ENCODE peak calls at places on chromosomes 1 and 21, in seven cellular contexts. One of them, this sample, is unnamed.

GRCh38 chr1:93692451-93692861 is 10.8 kb upstream of the BCAR3 start:
- DNase-seq in trophoblast cell: no peak
- DNase-seq in H9: no peak
- DNase-seq in H1: no peak
- DNase-seq in mesenchymal stem cell: no peak
- DNase-seq in IMR-90: peak; percentile 53
- DNase-seq in neuronal stem cell: no peak
- DNase-seq in this sample: no peak

GRCh38 chr1:39508857-39509305 is 17.4 kb downstream of the BMP8A start:
- DNase-seq in IMR-90: no peak
- DNase-seq in H1: no peak
- DNase-seq in H9: no peak
- DNase-seq in trophoblast cell: no peak
- DNase-seq in neuronal stem cell: no peak
- DNase-seq in mesenchymal stem cell: no peak
- DNase-seq in this sample: no peak

GRCh38 chr1:202186327-202186726 is 7.3 kb upstream of the LGR6 start:
- DNase-seq in trophoblast cell: no peak
- DNase-seq in mesenchymal stem cell: no peak
- DNase-seq in neuronal stem cell: no peak
- DNase-seq in IMR-90: no peak
- DNase-seq in H1: no peak
- DNase-seq in H9: no peak
- DNase-seq in this sample: no peak

GRCh38 chr1:63512584-63512983 is 10.4 kb downstream of the ITGB3BP start:
- DNase-seq in H9: no peak
- DNase-seq in neuronal stem cell: no peak
- DNase-seq in IMR-90: no peak
- DNase-seq in trophoblast cell: no peak
- DNase-seq in H1: no peak
- DNase-seq in mesenchymal stem cell: no peak
- DNase-seq in this sample: no peak

GRCh38 chr1:39973503-39974135 is 18.7 kb downstream of the MFSD2A start:
- DNase-seq in mesenchymal stem cell: peak; percentile 61
- DNase-seq in H9: peak; percentile 82
- DNase-seq in IMR-90: peak; percentile 56
- DNase-seq in H1: peak; percentile 38
- DNase-seq in neuronal stem cell: peak; percentile 75
- DNase-seq in trophoblast cell: peak; percentile 82
- DNase-seq in this sample: peak; percentile 79

GRCh38 chr1:40636777-40637176 is 28.7 kb downstream of the RIMS3 start:
- DNase-seq in IMR-90: no peak
- DNase-seq in neuronal stem cell: no peak
- DNase-seq in mesenchymal stem cell: no peak
- DNase-seq in H1: no peak
- DNase-seq in H9: no peak
- DNase-seq in trophoblast cell: no peak
- DNase-seq in this sample: no peak

GRCh38 chr1:6185151-6185550 is 5.0 kb upstream of the CHD5 start:
- DNase-seq in H9: no peak
- DNase-seq in neuronal stem cell: no peak
- DNase-seq in trophoblast cell: peak; percentile 20
- DNase-seq in IMR-90: peak; percentile 82
- DNase-seq in mesenchymal stem cell: peak; percentile 21
- DNase-seq in H1: no peak
- DNase-seq in this sample: peak; percentile 57

GRCh38 chr1:234212764-234213406 is 160.4 kb upstream of the COA6 start:
- DNase-seq in mesenchymal stem cell: no peak
- DNase-seq in neuronal stem cell: no peak
- DNase-seq in IMR-90: peak; percentile 26
- DNase-seq in H9: peak; percentile 70
- DNase-seq in trophoblast cell: peak; percentile 29
- DNase-seq in H1: no peak
- DNase-seq in this sample: peak; percentile 89

GRCh38 chr1:7120863-7121621 is 335.8 kb downstream of the CAMTA1 start:
- DNase-seq in neuronal stem cell: no peak
- DNase-seq in H9: no peak
- DNase-seq in mesenchymal stem cell: no peak
- DNase-seq in H1: no peak
- DNase-seq in trophoblast cell: no peak
- DNase-seq in IMR-90: no peak
- DNase-seq in this sample: peak; percentile 29

GRCh38 chr21:44920694-44921604 is at the start of gene ITGB2:
- DNase-seq in trophoblast cell: no peak
- DNase-seq in neuronal stem cell: no peak
- DNase-seq in H9: no peak
- DNase-seq in mesenchymal stem cell: no peak
- DNase-seq in H1: no peak
- DNase-seq in IMR-90: no peak
- DNase-seq in this sample: no peak

GRCh38 chr1:100249155-100249536 is 488 bp downstream of the DBT start:
- DNase-seq in IMR-90: no peak
- DNase-seq in trophoblast cell: no peak
- DNase-seq in neuronal stem cell: no peak
- DNase-seq in H9: no peak
- DNase-seq in mesenchymal stem cell: peak; percentile 6
- DNase-seq in H1: no peak
- DNase-seq in this sample: no peak

GRCh38 chr1:53550201-53550741 is 91.1 kb downstream of the DMRTB1 start:
- DNase-seq in H9: no peak
- DNase-seq in H1: no peak
- DNase-seq in neuronal stem cell: no peak
- DNase-seq in IMR-90: peak; percentile 51
- DNase-seq in mesenchymal stem cell: peak; percentile 61
- DNase-seq in trophoblast cell: no peak
- DNase-seq in this sample: no peak

GRCh38 chr1:232137066-232137465 is 492.9 kb downstream of the SIPA1L2 start:
- DNase-seq in trophoblast cell: no peak
- DNase-seq in IMR-90: no peak
- DNase-seq in H9: no peak
- DNase-seq in H1: no peak
- DNase-seq in mesenchymal stem cell: no peak
- DNase-seq in neuronal stem cell: no peak
- DNase-seq in this sample: no peak

GRCh38 chr1:84742653-84743052 is 52.4 kb upstream of the SSX2IP start:
- DNase-seq in H1: no peak
- DNase-seq in IMR-90: peak; percentile 18
- DNase-seq in neuronal stem cell: no peak
- DNase-seq in H9: no peak
- DNase-seq in mesenchymal stem cell: no peak
- DNase-seq in trophoblast cell: no peak
- DNase-seq in this sample: no peak

GRCh38 chr1:47225430-47226100 is 6.5 kb downstream of the TAL1 start:
- DNase-seq in trophoblast cell: no peak
- DNase-seq in H1: no peak
- DNase-seq in IMR-90: no peak
- DNase-seq in H9: no peak
- DNase-seq in neuronal stem cell: no peak
- DNase-seq in mesenchymal stem cell: no peak
- DNase-seq in this sample: no peak

GRCh38 chr1:77489910-77490309 is 192.5 kb downstream of the ZZZ3 start:
- DNase-seq in H9: no peak
- DNase-seq in neuronal stem cell: peak; percentile 6
- DNase-seq in IMR-90: peak; percentile 24
- DNase-seq in trophoblast cell: no peak
- DNase-seq in mesenchymal stem cell: peak; percentile 74
- DNase-seq in H1: no peak
- DNase-seq in this sample: peak; percentile 26

GRCh38 chr21:43361127-43361492 is 65.8 kb downstream of the SIK1 start:
- DNase-seq in trophoblast cell: peak; percentile 94
- DNase-seq in H9: no peak
- DNase-seq in mesenchymal stem cell: no peak
- DNase-seq in IMR-90: peak; percentile 63
- DNase-seq in neuronal stem cell: no peak
- DNase-seq in H1: no peak
- DNase-seq in this sample: peak; percentile 55

GRCh38 chr21:31974454-31974985 is 101.7 kb downstream of the HUNK start:
- DNase-seq in mesenchymal stem cell: no peak
- DNase-seq in IMR-90: no peak
- DNase-seq in trophoblast cell: no peak
- DNase-seq in neuronal stem cell: no peak
- DNase-seq in H9: peak; percentile 34
- DNase-seq in H1: no peak
- DNase-seq in this sample: peak; percentile 9

GRCh38 chr1:99748419-99748818 is 18.0 kb downstream of the FRRS1 start:
- DNase-seq in H1: no peak
- DNase-seq in IMR-90: peak; percentile 32
- DNase-seq in H9: no peak
- DNase-seq in neuronal stem cell: no peak
- DNase-seq in trophoblast cell: no peak
- DNase-seq in mesenchymal stem cell: no peak
- DNase-seq in this sample: no peak

DNA sequence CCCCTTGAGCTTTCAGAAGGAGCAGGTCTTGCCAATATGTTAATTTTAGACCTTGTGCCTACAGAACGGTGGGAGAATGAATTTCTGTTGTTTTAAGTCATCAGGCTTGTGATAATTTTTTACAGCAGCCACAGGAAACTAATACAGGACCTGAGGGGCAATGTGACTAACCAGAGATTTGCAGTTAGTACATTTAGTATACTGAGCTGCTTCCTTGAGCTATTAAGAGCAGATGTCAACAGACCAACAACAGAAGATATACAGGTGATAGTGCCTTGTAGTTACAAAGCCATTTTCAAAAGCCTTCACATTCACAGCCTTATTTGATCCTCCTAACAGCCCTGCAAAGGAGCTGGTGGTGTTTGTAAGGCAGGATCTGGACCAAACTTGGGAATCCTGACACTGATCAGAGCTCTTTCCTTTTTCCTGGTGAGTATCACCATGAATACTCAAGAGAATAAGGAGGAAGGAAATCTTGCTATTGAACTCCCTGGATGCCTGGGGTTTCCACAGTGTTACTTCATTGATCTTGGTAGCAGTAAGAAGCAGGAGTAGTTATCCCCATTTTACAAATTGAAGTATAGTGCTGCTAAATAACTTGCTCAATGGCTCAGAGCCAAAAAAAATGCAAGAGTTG is 4.7 kb upstream of the SLAMF1 start:
- DNase-seq in neuronal stem cell: no peak
- DNase-seq in H9: no peak
- DNase-seq in mesenchymal stem cell: no peak
- DNase-seq in H1: no peak
- DNase-seq in trophoblast cell: no peak
- DNase-seq in IMR-90: no peak
- DNase-seq in this sample: peak; percentile 34
- H3K27ac ChIP-seq in neuronal stem cell: no peak overlapping the region
- H3K27ac ChIP-seq in H9: peak overlapping the region; percentile 25
- H3K27ac ChIP-seq in mesenchymal stem cell: no peak overlapping the region
- H3K27ac ChIP-seq in H1: no peak overlapping the region
- H3K27ac ChIP-seq in trophoblast cell: peak overlapping the region; percentile 60
- H3K27ac ChIP-seq in IMR-90: no peak overlapping the region
- H3K27ac ChIP-seq in this sample: peak overlapping the region; percentile 87

GRCh38 chr1:206133751-206134371 is 16.7 kb upstream of the AVPR1B start:
- DNase-seq in H9: no peak
- DNase-seq in neuronal stem cell: no peak
- DNase-seq in H1: no peak
- DNase-seq in trophoblast cell: no peak
- DNase-seq in IMR-90: no peak
- DNase-seq in mesenchymal stem cell: no peak
- DNase-seq in this sample: no peak

GRCh38 chr1:206135248-206135647 is 18.1 kb upstream of the AVPR1B start:
- DNase-seq in H9: no peak
- DNase-seq in neuronal stem cell: no peak
- DNase-seq in IMR-90: no peak
- DNase-seq in trophoblast cell: no peak
- DNase-seq in mesenchymal stem cell: no peak
- DNase-seq in H1: no peak
- DNase-seq in this sample: no peak

GRCh38 chr1:206128192-206128591 is 11.0 kb upstream of the AVPR1B start:
- DNase-seq in IMR-90: peak; percentile 4
- DNase-seq in trophoblast cell: peak; percentile 49
- DNase-seq in H9: no peak
- DNase-seq in neuronal stem cell: no peak
- DNase-seq in H1: no peak
- DNase-seq in mesenchymal stem cell: no peak
- DNase-seq in this sample: no peak

GRCh38 chr1:206127336-206127735 is 10.1 kb upstream of the AVPR1B start:
- DNase-seq in IMR-90: no peak
- DNase-seq in trophoblast cell: peak; percentile 63
- DNase-seq in mesenchymal stem cell: no peak
- DNase-seq in H1: no peak
- DNase-seq in H9: no peak
- DNase-seq in neuronal stem cell: no peak
- DNase-seq in this sample: no peak

DNA sequence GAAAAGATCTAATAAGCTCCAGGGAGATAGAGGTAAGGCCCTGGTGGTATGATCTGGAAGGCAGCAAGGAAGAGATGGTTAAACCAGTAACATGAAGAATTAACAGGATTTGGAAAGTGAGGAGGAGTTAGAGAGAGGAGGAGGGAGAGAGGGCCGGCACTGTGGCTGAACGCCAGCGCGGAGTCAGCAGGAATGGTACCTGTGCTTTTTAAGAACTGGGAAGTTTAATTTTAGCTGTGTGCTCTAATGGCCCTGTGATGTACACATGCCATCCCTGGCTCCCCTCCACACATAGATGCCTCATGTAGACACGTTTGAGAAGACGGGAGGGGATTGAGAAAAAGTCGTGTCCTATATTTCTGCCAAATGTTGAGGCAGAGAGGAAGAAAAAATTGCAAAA is 13.8 kb upstream of the AVPR1B start:
- DNase-seq in neuronal stem cell: no peak
- DNase-seq in IMR-90: no peak
- DNase-seq in H9: no peak
- DNase-seq in H1: no peak
- DNase-seq in mesenchymal stem cell: no peak
- DNase-seq in trophoblast cell: no peak
- DNase-seq in this sample: no peak
- H4K8ac ChIP-seq in neuronal stem cell: no peak overlapping the region
- H4K8ac ChIP-seq in IMR-90: no peak overlapping the region
- H4K8ac ChIP-seq in H9: no peak overlapping the region
- H4K8ac ChIP-seq in H1: no peak overlapping the region
- H4K8ac ChIP-seq in mesenchymal stem cell: no peak overlapping the region
- H4K8ac ChIP-seq in trophoblast cell: no peak overlapping the region
- H4K8ac ChIP-seq in this sample: no peak overlapping the region

GRCh38 chr1:203187306-203188264 is 1.1 kb upstream of the CHI3L1 start:
- DNase-seq in neuronal stem cell: no peak
- DNase-seq in IMR-90: no peak
- DNase-seq in mesenchymal stem cell: peak; percentile 15
- DNase-seq in H1: no peak
- DNase-seq in H9: no peak
- DNase-seq in trophoblast cell: no peak
- DNase-seq in this sample: no peak
- H3K18ac ChIP-seq in neuronal stem cell: no peak overlapping the region
- H3K18ac ChIP-seq in IMR-90: no peak overlapping the region
- H3K18ac ChIP-seq in mesenchymal stem cell: no peak overlapping the region
- H3K18ac ChIP-seq in H1: peak overlapping the region; percentile 15
- H3K18ac ChIP-seq in H9: no peak overlapping the region
- H3K18ac ChIP-seq in trophoblast cell: no peak overlapping the region
- H3K18ac ChIP-seq in this sample: no peak overlapping the region

DNA sequence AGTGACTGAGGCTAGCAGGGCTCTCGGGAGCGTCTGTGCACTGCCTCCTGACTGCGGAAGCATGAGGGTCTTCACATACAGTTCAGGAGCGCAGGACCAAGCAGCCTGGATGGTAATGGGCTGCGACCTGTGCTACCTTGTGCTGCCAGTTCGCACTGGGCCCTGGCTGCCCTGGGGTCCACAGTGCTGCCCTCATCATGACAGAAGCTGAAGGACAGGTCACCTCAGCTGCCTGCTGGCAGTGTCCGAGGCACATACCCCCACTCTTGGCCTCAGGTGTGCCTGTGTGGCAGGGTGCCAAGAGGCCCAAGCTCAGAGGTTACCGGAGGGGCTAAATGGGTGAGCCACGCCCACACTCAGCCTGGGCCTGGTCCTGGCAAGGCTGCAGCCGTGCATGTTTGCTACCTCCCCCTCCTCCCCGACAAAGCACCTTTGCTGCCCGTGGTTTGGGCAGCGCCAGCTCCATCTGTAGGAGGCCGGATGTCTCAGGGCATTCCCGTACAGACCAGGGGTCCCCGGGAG is 4.4 kb downstream of the JMJD4 start:
- DNase-seq in mesenchymal stem cell: no peak
- DNase-seq in H1: no peak
- DNase-seq in neuronal stem cell: no peak
- DNase-seq in IMR-90: no peak
- DNase-seq in H9: no peak
- DNase-seq in trophoblast cell: no peak
- DNase-seq in this sample: no peak
- H3K27ac ChIP-seq in mesenchymal stem cell: no peak overlapping the region
- H3K27ac ChIP-seq in H1: no peak overlapping the region
- H3K27ac ChIP-seq in neuronal stem cell: peak overlapping the region; percentile 12
- H3K27ac ChIP-seq in IMR-90: no peak overlapping the region
- H3K27ac ChIP-seq in H9: no peak overlapping the region
- H3K27ac ChIP-seq in trophoblast cell: no peak overlapping the region
- H3K27ac ChIP-seq in this sample: no peak overlapping the region